ENCODE peak calls at places on chromosomes 2 and 18, in eight cellular contexts. Y, E, I, A, X, K, F and D are unnamed samples.
A peak's percentile ranks its signal among the peaks of the same experiment; 100 is the strongest.

GRCh38 chr2:121634354-121635307 is 14.6 kb downstream of the CLASP1 start:
- DNase-seq in Y (peak; percentile 45), E (no peak), I (no peak), A (peak; percentile 54), X (no peak), K (no peak), F (no peak), D (peak; percentile 44)

GRCh38 chr2:75609937-75610508 is 36.6 kb upstream of the MRPL19 start:
- DNase-seq in Y (no peak), E (no peak), I (no peak), A (no peak), X (no peak), K (no peak), F (no peak), D (no peak)

GRCh38 chr2:174827371-174828369 is 63.4 kb upstream of the CHRNA1 start:
- DNase-seq in Y (peak; percentile 29), E (no peak), I (no peak), A (no peak), X (no peak), K (no peak), F (no peak), D (no peak)

GRCh38 chr2:197273485-197273884 is 37.1 kb downstream of the ANKRD44 start:
- DNase-seq in Y (no peak), E (peak; percentile 90), I (no peak), A (no peak), X (no peak), K (no peak), F (no peak), D (no peak)

GRCh38 chr18:54251606-54252400 is 17.5 kb upstream of the POLI start:
- DNase-seq in Y (no peak), E (no peak), I (no peak), A (no peak), X (no peak), K (no peak), F (no peak), D (no peak)

GRCh38 chr2:76870581-76870980 is 651.6 kb downstream of the LRRTM4 start:
- DNase-seq in Y (no peak), E (no peak), I (no peak), A (peak; percentile 8), X (no peak), K (no peak), F (no peak), D (no peak)

GRCh38 chr2:201450910-201451329 is 338 bp downstream of the TRAK2 start:
- DNase-seq in Y (no peak), E (no peak), I (no peak), A (no peak), X (no peak), K (no peak), F (no peak), D (no peak)

GRCh38 chr18:45938488-45938935 is 28.6 kb downstream of the EPG5 start:
- DNase-seq in Y (no peak), E (no peak), I (no peak), A (no peak), X (peak; percentile 20), K (no peak), F (no peak), D (no peak)

GRCh38 chr2:97919858-97920257 is 75.9 kb downstream of the TMEM131 start:
- DNase-seq in Y (no peak), E (no peak), I (no peak), A (no peak), X (no peak), K (no peak), F (no peak), D (no peak)

GRCh38 chr2:54945401-54946219 is 104.6 kb downstream of the RTN4 start:
- DNase-seq in Y (no peak), E (peak; percentile 40), I (peak; percentile 26), A (peak; percentile 87), X (peak; percentile 59), K (peak; percentile 24), F (no peak), D (peak; percentile 59)

DNA sequence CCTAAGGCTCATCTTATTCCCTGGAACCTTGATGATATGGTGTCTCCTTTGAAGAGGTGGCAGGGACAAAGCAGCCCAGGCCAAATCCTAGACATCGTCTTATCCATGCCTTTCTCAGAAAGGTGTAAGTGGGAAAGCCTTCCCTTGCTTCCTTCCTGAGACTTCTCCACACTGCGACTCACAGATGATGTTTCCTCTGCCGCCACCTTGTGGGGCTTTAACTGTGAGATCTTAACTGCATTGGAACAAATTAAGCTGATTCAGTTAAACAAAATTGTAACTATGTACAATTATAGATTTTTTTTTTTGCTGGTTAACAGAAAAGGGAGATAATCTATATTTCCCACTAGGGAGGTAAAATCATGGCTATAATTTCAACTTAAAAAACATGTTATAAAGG is 10.0 kb upstream of the GCA start:
- DNase-seq in Y (peak; percentile 52), E (peak; percentile 38), I (no peak), A (peak; percentile 58), X (no peak), K (no peak), F (no peak), D (peak; percentile 52)
- TF ChIP-seq CTCF in Y (no peak), E (peak; percentile 28), I (peak; percentile 58), A (peak; percentile 50), X (peak; percentile 20), K (no peak), F (peak; percentile 32), D (peak; percentile 59)

GRCh38 chr2:225122582-225123486 is 80.6 kb upstream of the DOCK10 start:
- DNase-seq in Y (peak; percentile 38), E (no peak), I (no peak), A (peak; percentile 45), X (peak; percentile 15), K (no peak), F (no peak), D (peak; percentile 54)
- TF ChIP-seq CTCF in Y (peak; percentile 39), E (no peak), I (peak; percentile 40), A (peak; percentile 58), X (peak; percentile 50), K (no peak), F (peak; percentile 70), D (peak; percentile 62)

DNA sequence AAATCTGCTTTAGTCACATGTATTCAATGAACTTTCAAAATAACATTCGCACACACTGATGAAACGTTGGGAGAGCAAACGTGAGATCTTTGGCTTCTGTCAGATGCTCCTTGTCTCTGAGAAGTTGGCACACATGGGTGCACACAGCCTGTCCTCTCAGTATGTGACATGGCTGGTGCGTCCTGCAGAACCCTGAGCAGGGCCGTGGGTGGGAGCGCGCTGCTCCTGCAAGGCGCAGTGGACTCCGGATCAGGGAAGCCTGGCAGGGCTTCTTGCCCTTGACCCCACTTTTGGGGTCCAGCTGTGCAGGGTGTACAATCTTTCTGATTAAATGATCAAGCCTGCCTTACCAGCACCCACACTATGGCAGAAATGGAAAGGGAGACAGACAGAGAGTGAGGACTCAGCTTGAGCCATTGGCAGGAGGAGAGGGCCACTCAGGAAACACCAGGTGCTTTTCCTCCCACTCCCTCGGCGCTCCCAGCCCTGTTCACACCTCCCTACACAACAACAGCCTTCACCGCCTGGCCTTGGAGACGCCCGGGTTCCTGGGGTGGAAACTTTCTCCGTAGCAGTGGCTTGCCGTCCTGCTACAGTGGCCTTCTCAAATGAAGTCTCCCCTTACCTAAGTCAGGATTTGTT is 108.4 kb upstream of the SNTG2 start:
- DNase-seq in Y (no peak), E (no peak), I (no peak), A (no peak), X (no peak), K (no peak), F (no peak), D (no peak)
- TF ChIP-seq CTCF in Y (no peak), E (no peak), I (no peak), A (no peak), X (no peak), K (no peak), F (no peak), D (no peak)

GRCh38 chr2:175965773-175966172 is 36.3 kb downstream of the LNPK start:
- DNase-seq in Y (no peak), E (no peak), I (no peak), A (no peak), X (no peak), K (no peak), F (no peak), D (no peak)

GRCh38 chr2:175966839-175967238 is 35.2 kb downstream of the LNPK start:
- DNase-seq in Y (no peak), E (no peak), I (no peak), A (no peak), X (no peak), K (no peak), F (no peak), D (no peak)

DNA sequence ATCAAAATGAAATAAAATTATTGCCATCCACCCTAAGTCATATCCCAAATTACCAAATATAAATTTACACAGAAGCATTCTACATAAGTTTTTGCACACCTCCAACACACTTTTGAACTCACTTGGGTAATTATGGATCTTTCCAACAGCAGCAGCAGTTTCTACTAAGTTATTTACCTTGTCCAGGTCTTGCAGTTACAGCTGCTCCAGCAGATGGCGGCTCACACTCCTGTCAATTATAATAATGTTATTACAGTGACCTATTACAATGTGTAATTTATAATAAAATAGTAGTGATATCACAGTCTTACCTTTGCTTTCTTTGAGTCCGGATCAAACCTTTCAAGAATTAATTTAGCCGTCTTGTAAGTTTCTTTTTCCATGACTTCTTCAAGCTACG is 37.9 kb downstream of the LNPK start:
- DNase-seq in Y (peak; percentile 9), E (no peak), I (no peak), A (peak; percentile 9), X (no peak), K (no peak), F (no peak), D (no peak)
- TF ChIP-seq CTCF in Y (no peak), E (peak; percentile 5), I (peak; percentile 10), A (peak; percentile 21), X (no peak), K (no peak), F (no peak), D (no peak)

DNA sequence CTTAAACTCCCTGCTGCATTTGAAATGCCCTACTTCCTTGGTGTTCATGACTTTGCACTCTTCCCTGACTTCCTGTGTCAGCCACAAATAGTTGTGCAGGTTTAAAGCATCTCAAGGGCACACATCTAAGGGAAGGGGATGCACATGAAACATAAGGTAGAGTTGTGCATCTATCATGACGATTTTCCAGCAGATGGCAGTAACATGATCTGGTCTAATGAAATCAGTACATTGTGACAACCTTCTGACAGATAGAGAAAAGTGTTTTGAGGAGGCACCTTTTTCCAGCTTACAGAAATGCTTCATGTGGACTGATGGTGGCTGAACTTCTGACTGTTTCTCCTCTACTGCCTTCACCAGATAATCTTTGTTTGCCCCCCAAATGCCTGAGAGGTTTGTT is 238.9 kb downstream of the XIRP2 start:
- DNase-seq in Y (no peak), E (no peak), I (no peak), A (peak; percentile 47), X (no peak), K (no peak), F (no peak), D (no peak)
- TF ChIP-seq CTCF in Y (peak; percentile 53), E (no peak), I (peak; percentile 22), A (peak; percentile 27), X (no peak), K (no peak), F (no peak), D (no peak)

GRCh38 chr2:29628882-29629281 is 292.5 kb downstream of the ALK start:
- DNase-seq in Y (no peak), E (peak; percentile 76), I (no peak), A (no peak), X (no peak), K (no peak), F (no peak), D (no peak)
- TF ChIP-seq CTCF in Y (no peak), E (no peak), I (no peak), A (no peak), X (no peak), K (no peak), F (no peak), D (no peak)

GRCh38 chr2:42089340-42089925 is 41.6 kb downstream of the PKDCC start:
- DNase-seq in Y (peak; percentile 45), E (peak; percentile 60), I (no peak), A (peak; percentile 66), X (peak; percentile 71), K (peak; percentile 77), F (peak; percentile 50), D (peak; percentile 90)
- TF ChIP-seq CTCF in Y (peak; percentile 54), E (peak; percentile 23), I (peak; percentile 80), A (peak; percentile 75), X (peak; percentile 74), K (no peak), F (peak; percentile 61), D (peak; percentile 83)